ENCODE peak calls at places on chromosome 16, in nine cellular contexts. One of them, this sample, is unnamed.

GRCh38 chr16:12340151-12340733 is 363.7 kb downstream of the SNX29 start:
- DNase-seq in glutamatergic neuron: no peak
- DNase-seq in cardiac muscle cell: peak
- DNase-seq in AG10803: peak
- DNase-seq in sigmoid colon: no peak
- DNase-seq in omental fat pad: no peak
- DNase-seq in AG04449: no peak
- DNase-seq in progenitor cell of endocrine pancreas: peak
- DNase-seq in thoracic aorta: no peak
- DNase-seq in this sample: no peak

GRCh38 chr16:3095869-3096268 is 3.2 kb downstream of the ZSCAN10 start:
- DNase-seq in glutamatergic neuron: no peak
- DNase-seq in cardiac muscle cell: no peak
- DNase-seq in AG10803: no peak
- DNase-seq in sigmoid colon: no peak
- DNase-seq in omental fat pad: no peak
- DNase-seq in AG04449: no peak
- DNase-seq in progenitor cell of endocrine pancreas: no peak
- DNase-seq in thoracic aorta: no peak
- DNase-seq in this sample: no peak

GRCh38 chr16:71230122-71230845 is at the start of gene HYDIN:
- DNase-seq in glutamatergic neuron: peak
- DNase-seq in cardiac muscle cell: peak
- DNase-seq in AG10803: peak
- DNase-seq in sigmoid colon: no peak
- DNase-seq in omental fat pad: no peak
- DNase-seq in AG04449: no peak
- DNase-seq in progenitor cell of endocrine pancreas: peak
- DNase-seq in thoracic aorta: no peak
- DNase-seq in this sample: peak

GRCh38 chr16:25192096-25192495 is 24.7 kb upstream of the AQP8 start:
- DNase-seq in glutamatergic neuron: no peak
- DNase-seq in cardiac muscle cell: no peak
- DNase-seq in AG10803: peak
- DNase-seq in sigmoid colon: no peak
- DNase-seq in omental fat pad: no peak
- DNase-seq in AG04449: peak
- DNase-seq in progenitor cell of endocrine pancreas: no peak
- DNase-seq in thoracic aorta: no peak
- DNase-seq in this sample: no peak

GRCh38 chr16:87954826-87955225 is 3.6 kb downstream of the BANP start:
- DNase-seq in glutamatergic neuron: no peak
- DNase-seq in cardiac muscle cell: no peak
- DNase-seq in AG10803: no peak
- DNase-seq in sigmoid colon: no peak
- DNase-seq in omental fat pad: no peak
- DNase-seq in AG04449: no peak
- DNase-seq in progenitor cell of endocrine pancreas: no peak
- DNase-seq in thoracic aorta: no peak
- DNase-seq in this sample: no peak

GRCh38 chr16:57694556-57695377 is at the start of gene DRC7:
- DNase-seq in glutamatergic neuron: peak
- DNase-seq in cardiac muscle cell: peak
- DNase-seq in AG10803: no peak
- DNase-seq in sigmoid colon: no peak
- DNase-seq in omental fat pad: no peak
- DNase-seq in AG04449: no peak
- DNase-seq in progenitor cell of endocrine pancreas: peak
- DNase-seq in thoracic aorta: no peak
- DNase-seq in this sample: peak

GRCh38 chr16:66030036-66030435 is 336.5 kb upstream of the CDH5 start:
- DNase-seq in glutamatergic neuron: no peak
- DNase-seq in cardiac muscle cell: peak
- DNase-seq in AG10803: peak
- DNase-seq in sigmoid colon: no peak
- DNase-seq in omental fat pad: no peak
- DNase-seq in AG04449: peak
- DNase-seq in progenitor cell of endocrine pancreas: no peak
- DNase-seq in thoracic aorta: no peak
- DNase-seq in this sample: no peak

GRCh38 chr16:65888201-65888600 is 478.3 kb upstream of the CDH5 start:
- DNase-seq in glutamatergic neuron: no peak
- DNase-seq in cardiac muscle cell: no peak
- DNase-seq in AG10803: no peak
- DNase-seq in sigmoid colon: no peak
- DNase-seq in omental fat pad: no peak
- DNase-seq in AG04449: no peak
- DNase-seq in progenitor cell of endocrine pancreas: no peak
- DNase-seq in thoracic aorta: no peak
- DNase-seq in this sample: no peak

GRCh38 chr16:252366-253337 is 18.0 kb downstream of the FAM234A start:
- DNase-seq in glutamatergic neuron: no peak
- DNase-seq in cardiac muscle cell: peak
- DNase-seq in AG10803: no peak
- DNase-seq in sigmoid colon: no peak
- DNase-seq in omental fat pad: no peak
- DNase-seq in AG04449: no peak
- DNase-seq in progenitor cell of endocrine pancreas: no peak
- DNase-seq in thoracic aorta: no peak
- DNase-seq in this sample: no peak

GRCh38 chr16:30633526-30633925 is 17.2 kb upstream of the PRR14 start:
- DNase-seq in glutamatergic neuron: no peak
- DNase-seq in cardiac muscle cell: no peak
- DNase-seq in AG10803: no peak
- DNase-seq in sigmoid colon: no peak
- DNase-seq in omental fat pad: no peak
- DNase-seq in AG04449: no peak
- DNase-seq in progenitor cell of endocrine pancreas: no peak
- DNase-seq in thoracic aorta: no peak
- DNase-seq in this sample: no peak

GRCh38 chr16:30641378-30641982 is 9.3 kb upstream of the PRR14 start:
- DNase-seq in glutamatergic neuron: no peak
- DNase-seq in cardiac muscle cell: no peak
- DNase-seq in AG10803: no peak
- DNase-seq in sigmoid colon: no peak
- DNase-seq in omental fat pad: no peak
- DNase-seq in AG04449: no peak
- DNase-seq in progenitor cell of endocrine pancreas: no peak
- DNase-seq in thoracic aorta: no peak
- DNase-seq in this sample: no peak

GRCh38 chr16:30636599-30636998 is 14.2 kb upstream of the PRR14 start:
- DNase-seq in glutamatergic neuron: no peak
- DNase-seq in cardiac muscle cell: no peak
- DNase-seq in AG10803: no peak
- DNase-seq in sigmoid colon: no peak
- DNase-seq in omental fat pad: no peak
- DNase-seq in AG04449: no peak
- DNase-seq in progenitor cell of endocrine pancreas: no peak
- DNase-seq in thoracic aorta: no peak
- DNase-seq in this sample: no peak

GRCh38 chr16:30637952-30638351 is 12.8 kb upstream of the PRR14 start:
- DNase-seq in glutamatergic neuron: no peak
- DNase-seq in cardiac muscle cell: peak
- DNase-seq in AG10803: peak
- DNase-seq in sigmoid colon: no peak
- DNase-seq in omental fat pad: no peak
- DNase-seq in AG04449: no peak
- DNase-seq in progenitor cell of endocrine pancreas: no peak
- DNase-seq in thoracic aorta: no peak
- DNase-seq in this sample: no peak
- TF ChIP-seq CTCF in glutamatergic neuron: no peak
- TF ChIP-seq CTCF in cardiac muscle cell: peak
- TF ChIP-seq CTCF in AG10803: peak
- TF ChIP-seq CTCF in sigmoid colon: no peak
- TF ChIP-seq CTCF in omental fat pad: no peak
- TF ChIP-seq CTCF in AG04449: peak
- TF ChIP-seq CTCF in progenitor cell of endocrine pancreas: peak
- TF ChIP-seq CTCF in thoracic aorta: no peak
- TF ChIP-seq CTCF in this sample: peak

DNA sequence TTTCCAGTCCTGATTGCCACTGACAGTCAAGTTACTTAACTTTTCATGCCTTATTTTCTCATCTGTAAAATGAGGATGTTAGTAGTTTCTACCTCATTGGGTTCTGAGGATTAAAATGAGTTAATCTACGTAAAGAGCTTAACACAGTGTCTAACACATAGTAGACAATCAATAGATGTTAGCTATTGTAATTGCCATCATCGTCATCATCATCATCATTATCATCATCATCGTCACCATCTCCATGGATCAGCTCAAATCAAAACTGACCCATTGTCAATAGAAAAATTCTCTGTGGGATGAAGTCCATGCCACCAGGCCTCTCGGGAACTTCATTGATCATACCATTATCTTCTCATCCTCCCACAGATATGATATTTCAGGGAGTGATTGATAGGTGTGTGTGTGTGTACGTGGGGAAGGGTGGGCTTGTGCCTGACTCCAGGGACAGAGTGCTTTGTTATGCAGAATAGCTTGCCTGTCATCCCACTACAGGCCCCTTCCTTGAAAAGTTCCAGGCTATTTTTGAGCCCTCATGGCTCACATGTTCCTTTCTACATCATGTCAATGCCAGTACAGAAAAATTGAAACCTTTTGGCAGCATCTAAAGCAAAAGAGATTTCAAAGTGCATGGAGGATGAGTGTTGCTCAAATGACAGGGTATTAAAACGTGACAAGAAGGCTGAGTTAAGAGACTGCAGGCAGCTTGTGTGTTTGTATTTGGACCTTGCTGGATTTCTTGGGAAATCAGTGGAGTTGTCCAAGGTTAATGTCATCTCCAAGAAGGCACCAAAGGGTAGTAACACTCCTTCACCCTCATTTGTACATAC is 133.9 kb downstream of the PRKCB start:
- DNase-seq in glutamatergic neuron: no peak
- DNase-seq in cardiac muscle cell: no peak
- DNase-seq in AG10803: no peak
- DNase-seq in sigmoid colon: no peak
- DNase-seq in omental fat pad: no peak
- DNase-seq in AG04449: no peak
- DNase-seq in progenitor cell of endocrine pancreas: no peak
- DNase-seq in thoracic aorta: no peak
- DNase-seq in this sample: no peak
- TF ChIP-seq CTCF in glutamatergic neuron: no peak
- TF ChIP-seq CTCF in cardiac muscle cell: no peak
- TF ChIP-seq CTCF in AG10803: no peak
- TF ChIP-seq CTCF in sigmoid colon: no peak
- TF ChIP-seq CTCF in omental fat pad: no peak
- TF ChIP-seq CTCF in AG04449: no peak
- TF ChIP-seq CTCF in progenitor cell of endocrine pancreas: no peak
- TF ChIP-seq CTCF in thoracic aorta: no peak
- TF ChIP-seq CTCF in this sample: no peak

DNA sequence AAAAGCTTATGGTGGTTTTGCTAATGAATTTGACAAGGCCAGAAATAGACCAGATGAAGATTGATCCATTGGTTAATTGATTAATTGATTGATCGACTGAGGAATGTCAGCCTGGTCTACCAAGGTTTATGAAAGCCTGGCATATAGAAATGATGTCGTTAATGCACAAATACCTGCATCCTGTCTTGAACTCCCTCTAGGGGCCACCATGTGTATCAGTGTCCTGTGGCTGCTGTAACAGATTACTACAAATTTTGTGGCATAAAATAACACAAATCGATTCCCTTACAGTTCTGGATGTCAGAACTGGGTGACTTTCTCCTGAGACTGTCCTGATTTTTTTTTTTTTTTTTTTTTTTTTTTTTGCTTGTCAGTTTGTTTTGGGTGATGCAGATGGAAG is 553.2 kb downstream of the MAF start:
- DNase-seq in glutamatergic neuron: no peak
- DNase-seq in cardiac muscle cell: no peak
- DNase-seq in AG10803: no peak
- DNase-seq in sigmoid colon: no peak
- DNase-seq in omental fat pad: no peak
- DNase-seq in AG04449: no peak
- DNase-seq in progenitor cell of endocrine pancreas: no peak
- DNase-seq in thoracic aorta: no peak
- DNase-seq in this sample: no peak
- TF ChIP-seq CTCF in glutamatergic neuron: peak
- TF ChIP-seq CTCF in cardiac muscle cell: no peak
- TF ChIP-seq CTCF in AG10803: no peak
- TF ChIP-seq CTCF in sigmoid colon: no peak
- TF ChIP-seq CTCF in omental fat pad: no peak
- TF ChIP-seq CTCF in AG04449: no peak
- TF ChIP-seq CTCF in progenitor cell of endocrine pancreas: peak
- TF ChIP-seq CTCF in thoracic aorta: no peak
- TF ChIP-seq CTCF in this sample: peak

GRCh38 chr16:64459402-64459801 is 662.5 kb downstream of the CDH11 start:
- DNase-seq in glutamatergic neuron: no peak
- DNase-seq in cardiac muscle cell: no peak
- DNase-seq in AG10803: no peak
- DNase-seq in sigmoid colon: no peak
- DNase-seq in omental fat pad: no peak
- DNase-seq in AG04449: no peak
- DNase-seq in progenitor cell of endocrine pancreas: no peak
- DNase-seq in thoracic aorta: no peak
- DNase-seq in this sample: no peak

GRCh38 chr16:64452446-64452845 is 669.4 kb downstream of the CDH11 start:
- DNase-seq in glutamatergic neuron: no peak
- DNase-seq in cardiac muscle cell: no peak
- DNase-seq in AG10803: no peak
- DNase-seq in sigmoid colon: no peak
- DNase-seq in omental fat pad: no peak
- DNase-seq in AG04449: no peak
- DNase-seq in progenitor cell of endocrine pancreas: no peak
- DNase-seq in thoracic aorta: no peak
- DNase-seq in this sample: no peak

GRCh38 chr16:64459821-64460220 is 662.0 kb downstream of the CDH11 start:
- DNase-seq in glutamatergic neuron: no peak
- DNase-seq in cardiac muscle cell: peak
- DNase-seq in AG10803: peak
- DNase-seq in sigmoid colon: no peak
- DNase-seq in omental fat pad: no peak
- DNase-seq in AG04449: no peak
- DNase-seq in progenitor cell of endocrine pancreas: no peak
- DNase-seq in thoracic aorta: no peak
- DNase-seq in this sample: no peak

GRCh38 chr16:64453643-64454042 is 668.2 kb downstream of the CDH11 start:
- DNase-seq in glutamatergic neuron: no peak
- DNase-seq in cardiac muscle cell: peak
- DNase-seq in AG10803: no peak
- DNase-seq in sigmoid colon: no peak
- DNase-seq in omental fat pad: no peak
- DNase-seq in AG04449: no peak
- DNase-seq in progenitor cell of endocrine pancreas: no peak
- DNase-seq in thoracic aorta: no peak
- DNase-seq in this sample: no peak

DNA sequence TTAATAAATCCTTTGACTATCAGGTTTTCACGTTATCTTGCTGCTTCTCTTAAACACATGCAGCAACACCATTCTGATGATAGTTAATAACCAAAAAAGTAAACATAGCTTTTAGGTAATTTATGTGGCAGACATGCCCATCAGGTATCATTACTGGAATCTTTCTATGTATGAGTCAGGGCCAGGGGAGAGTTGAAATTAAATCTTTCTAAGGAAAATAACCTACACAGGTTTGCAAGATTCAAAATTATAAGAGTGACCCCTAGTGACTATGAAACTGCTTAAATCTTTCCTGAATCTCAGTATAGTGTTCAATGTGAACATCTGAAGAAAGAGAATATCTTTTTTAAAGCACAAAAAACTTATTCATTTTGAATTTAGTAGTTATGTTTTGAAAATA is 666.6 kb downstream of the CDH11 start:
- DNase-seq in glutamatergic neuron: no peak
- DNase-seq in cardiac muscle cell: peak
- DNase-seq in AG10803: peak
- DNase-seq in sigmoid colon: no peak
- DNase-seq in omental fat pad: no peak
- DNase-seq in AG04449: no peak
- DNase-seq in progenitor cell of endocrine pancreas: no peak
- DNase-seq in thoracic aorta: no peak
- DNase-seq in this sample: no peak
- TF ChIP-seq CTCF in glutamatergic neuron: no peak
- TF ChIP-seq CTCF in cardiac muscle cell: peak
- TF ChIP-seq CTCF in AG10803: peak
- TF ChIP-seq CTCF in sigmoid colon: no peak
- TF ChIP-seq CTCF in omental fat pad: no peak
- TF ChIP-seq CTCF in AG04449: peak
- TF ChIP-seq CTCF in progenitor cell of endocrine pancreas: no peak
- TF ChIP-seq CTCF in thoracic aorta: no peak
- TF ChIP-seq CTCF in this sample: no peak